ENCODE peak calls at places on chromosome 6, in ten cellular contexts. One of them, this sample, is unnamed.

GRCh38 chr6:104601756-104602155 is 258.0 kb downstream of the HACE1 start:
- DNase-seq in Kasumi-1: no peak
- DNase-seq in HFF-Myc: no peak
- DNase-seq in left ventricle myocardium inferior: no peak
- DNase-seq in MM.1S: no peak
- DNase-seq in PC-9: no peak
- DNase-seq in NCI-H774: no peak
- DNase-seq in head of caudate nucleus: no peak
- DNase-seq in T follicular helper cell: no peak
- DNase-seq in activated CD8-positive, alpha-beta T cell treated with anti-CD3 and anti-CD28 coated beads for 36 hours: no peak
- DNase-seq in this sample: no peak

GRCh38 chr6:17101422-17102257 is at the start of gene STMND1:
- DNase-seq in Kasumi-1: no peak
- DNase-seq in HFF-Myc: no peak
- DNase-seq in left ventricle myocardium inferior: peak; percentile 25
- DNase-seq in MM.1S: no peak
- DNase-seq in PC-9: peak; percentile 47
- DNase-seq in NCI-H774: peak; percentile 57
- DNase-seq in head of caudate nucleus: peak; percentile 43
- DNase-seq in T follicular helper cell: no peak
- DNase-seq in activated CD8-positive, alpha-beta T cell treated with anti-CD3 and anti-CD28 coated beads for 36 hours: peak; percentile 13
- DNase-seq in this sample: no peak

GRCh38 chr6:129623008-129623732 is 86.8 kb downstream of the ARHGAP18 start:
- DNase-seq in Kasumi-1: no peak
- DNase-seq in HFF-Myc: no peak
- DNase-seq in left ventricle myocardium inferior: no peak
- DNase-seq in MM.1S: no peak
- DNase-seq in PC-9: no peak
- DNase-seq in NCI-H774: no peak
- DNase-seq in head of caudate nucleus: no peak
- DNase-seq in T follicular helper cell: no peak
- DNase-seq in activated CD8-positive, alpha-beta T cell treated with anti-CD3 and anti-CD28 coated beads for 36 hours: no peak
- DNase-seq in this sample: no peak

GRCh38 chr6:6471276-6471675 is 117.2 kb upstream of the LY86 start:
- DNase-seq in Kasumi-1: no peak
- DNase-seq in HFF-Myc: no peak
- DNase-seq in left ventricle myocardium inferior: no peak
- DNase-seq in MM.1S: no peak
- DNase-seq in PC-9: no peak
- DNase-seq in NCI-H774: no peak
- DNase-seq in head of caudate nucleus: no peak
- DNase-seq in T follicular helper cell: no peak
- DNase-seq in activated CD8-positive, alpha-beta T cell treated with anti-CD3 and anti-CD28 coated beads for 36 hours: no peak
- DNase-seq in this sample: no peak

GRCh38 chr6:137717074-137718073 is 149.7 kb upstream of the TNFAIP3 start:
- DNase-seq in Kasumi-1: no peak
- DNase-seq in HFF-Myc: no peak
- DNase-seq in left ventricle myocardium inferior: no peak
- DNase-seq in MM.1S: peak; percentile 35
- DNase-seq in PC-9: peak; percentile 69
- DNase-seq in NCI-H774: peak; percentile 86
- DNase-seq in head of caudate nucleus: no peak
- DNase-seq in T follicular helper cell: peak; percentile 64
- DNase-seq in activated CD8-positive, alpha-beta T cell treated with anti-CD3 and anti-CD28 coated beads for 36 hours: peak; percentile 94
- DNase-seq in this sample: no peak

GRCh38 chr6:169384291-169384690 is 130.6 kb upstream of the THBS2 start:
- DNase-seq in Kasumi-1: no peak
- DNase-seq in HFF-Myc: no peak
- DNase-seq in left ventricle myocardium inferior: no peak
- DNase-seq in MM.1S: no peak
- DNase-seq in PC-9: no peak
- DNase-seq in NCI-H774: no peak
- DNase-seq in head of caudate nucleus: no peak
- DNase-seq in T follicular helper cell: no peak
- DNase-seq in activated CD8-positive, alpha-beta T cell treated with anti-CD3 and anti-CD28 coated beads for 36 hours: no peak
- DNase-seq in this sample: no peak

GRCh38 chr6:1832844-1833787 is 223.4 kb downstream of the FOXC1 start:
- DNase-seq in Kasumi-1: no peak
- DNase-seq in HFF-Myc: no peak
- DNase-seq in left ventricle myocardium inferior: peak; percentile 43
- DNase-seq in MM.1S: no peak
- DNase-seq in PC-9: no peak
- DNase-seq in NCI-H774: no peak
- DNase-seq in head of caudate nucleus: peak; percentile 39
- DNase-seq in T follicular helper cell: no peak
- DNase-seq in activated CD8-positive, alpha-beta T cell treated with anti-CD3 and anti-CD28 coated beads for 36 hours: no peak
- DNase-seq in this sample: no peak

GRCh38 chr6:18101271-18101670 is 21.2 kb downstream of the NHLRC1 start:
- DNase-seq in Kasumi-1: no peak
- DNase-seq in HFF-Myc: no peak
- DNase-seq in left ventricle myocardium inferior: no peak
- DNase-seq in MM.1S: no peak
- DNase-seq in PC-9: no peak
- DNase-seq in NCI-H774: no peak
- DNase-seq in head of caudate nucleus: no peak
- DNase-seq in T follicular helper cell: no peak
- DNase-seq in activated CD8-positive, alpha-beta T cell treated with anti-CD3 and anti-CD28 coated beads for 36 hours: no peak
- DNase-seq in this sample: no peak

GRCh38 chr6:10901751-10902150 is 14.9 kb downstream of the SYCP2L start:
- DNase-seq in Kasumi-1: peak; percentile 56
- DNase-seq in HFF-Myc: no peak
- DNase-seq in left ventricle myocardium inferior: no peak
- DNase-seq in MM.1S: peak; percentile 84
- DNase-seq in PC-9: no peak
- DNase-seq in NCI-H774: no peak
- DNase-seq in head of caudate nucleus: no peak
- DNase-seq in T follicular helper cell: no peak
- DNase-seq in activated CD8-positive, alpha-beta T cell treated with anti-CD3 and anti-CD28 coated beads for 36 hours: no peak
- DNase-seq in this sample: no peak

GRCh38 chr6:3596736-3597135 is 139.9 kb upstream of the SLC22A23 start:
- DNase-seq in Kasumi-1: no peak
- DNase-seq in HFF-Myc: no peak
- DNase-seq in left ventricle myocardium inferior: no peak
- DNase-seq in MM.1S: no peak
- DNase-seq in PC-9: no peak
- DNase-seq in NCI-H774: no peak
- DNase-seq in head of caudate nucleus: no peak
- DNase-seq in T follicular helper cell: no peak
- DNase-seq in activated CD8-positive, alpha-beta T cell treated with anti-CD3 and anti-CD28 coated beads for 36 hours: no peak
- DNase-seq in this sample: no peak

GRCh38 chr6:148502083-148502772 is 159.6 kb downstream of the SASH1 start:
- DNase-seq in Kasumi-1: no peak
- DNase-seq in HFF-Myc: no peak
- DNase-seq in left ventricle myocardium inferior: no peak
- DNase-seq in MM.1S: no peak
- DNase-seq in PC-9: no peak
- DNase-seq in NCI-H774: no peak
- DNase-seq in head of caudate nucleus: no peak
- DNase-seq in T follicular helper cell: no peak
- DNase-seq in activated CD8-positive, alpha-beta T cell treated with anti-CD3 and anti-CD28 coated beads for 36 hours: no peak
- DNase-seq in this sample: no peak

GRCh38 chr6:70479236-70479635 is 65.9 kb downstream of the FAM135A start:
- DNase-seq in Kasumi-1: no peak
- DNase-seq in HFF-Myc: no peak
- DNase-seq in left ventricle myocardium inferior: no peak
- DNase-seq in MM.1S: no peak
- DNase-seq in PC-9: no peak
- DNase-seq in NCI-H774: peak; percentile 24
- DNase-seq in head of caudate nucleus: no peak
- DNase-seq in T follicular helper cell: no peak
- DNase-seq in activated CD8-positive, alpha-beta T cell treated with anti-CD3 and anti-CD28 coated beads for 36 hours: no peak
- DNase-seq in this sample: no peak

GRCh38 chr6:122758927-122759334 is 20.6 kb upstream of the FABP7 start:
- DNase-seq in Kasumi-1: no peak
- DNase-seq in HFF-Myc: no peak
- DNase-seq in left ventricle myocardium inferior: no peak
- DNase-seq in MM.1S: peak; percentile 35
- DNase-seq in PC-9: no peak
- DNase-seq in NCI-H774: no peak
- DNase-seq in head of caudate nucleus: no peak
- DNase-seq in T follicular helper cell: no peak
- DNase-seq in activated CD8-positive, alpha-beta T cell treated with anti-CD3 and anti-CD28 coated beads for 36 hours: peak; percentile 24
- DNase-seq in this sample: no peak

GRCh38 chr6:110412258-110412839 is 3.0 kb downstream of the DDO start:
- DNase-seq in Kasumi-1: no peak
- DNase-seq in HFF-Myc: no peak
- DNase-seq in left ventricle myocardium inferior: no peak
- DNase-seq in MM.1S: no peak
- DNase-seq in PC-9: no peak
- DNase-seq in NCI-H774: no peak
- DNase-seq in head of caudate nucleus: no peak
- DNase-seq in T follicular helper cell: no peak
- DNase-seq in activated CD8-positive, alpha-beta T cell treated with anti-CD3 and anti-CD28 coated beads for 36 hours: no peak
- DNase-seq in this sample: no peak

This sample was measured in substantia nigra.